ENCODE peak calls at places on chromosomes 5 and 9, in four cellular contexts. One of them, this sample, is unnamed. For H3K4me1, the result is how much of the 10 kb centered on the place peaks cover.

GRCh38 chr5:50967388-50968039 is 301.1 kb downstream of the PARP8 start:
- DNase-seq in Peyer's patch: peak
- DNase-seq in adrenal gland: no peak
- DNase-seq in HepG2: no peak
- DNase-seq in this sample: peak

GRCh38 chr5:73263001-73263710 is 90.2 kb downstream of the TMEM174 start:
- DNase-seq in Peyer's patch: no peak
- DNase-seq in HepG2: no peak
- DNase-seq in adrenal gland: no peak
- DNase-seq in this sample: no peak

GRCh38 chr9:123834218-123834906 is 95.6 kb downstream of the DENND1A start:
- DNase-seq in Peyer's patch: no peak
- DNase-seq in HepG2: no peak
- DNase-seq in adrenal gland: no peak
- DNase-seq in this sample: no peak

GRCh38 chr5:6365977-6366590 is 12.3 kb downstream of the MED10 start:
- DNase-seq in adrenal gland: no peak
- DNase-seq in HepG2: no peak
- DNase-seq in Peyer's patch: no peak
- DNase-seq in this sample: no peak

GRCh38 chr9:22383720-22384119 is 62.9 kb upstream of the DMRTA1 start:
- DNase-seq in adrenal gland: no peak
- DNase-seq in Peyer's patch: no peak
- DNase-seq in HepG2: no peak
- DNase-seq in this sample: no peak

GRCh38 chr9:115367780-115368179 is 249.8 kb upstream of the TNC start:
- DNase-seq in HepG2: no peak
- DNase-seq in adrenal gland: no peak
- DNase-seq in Peyer's patch: no peak
- DNase-seq in this sample: no peak

GRCh38 chr9:100690438-100690837 is 112.6 kb downstream of the CAVIN4 start:
- DNase-seq in adrenal gland: no peak
- DNase-seq in HepG2: no peak
- DNase-seq in Peyer's patch: no peak
- DNase-seq in this sample: no peak

GRCh38 chr9:9645006-9645405 is 967.8 kb downstream of the PTPRD start:
- DNase-seq in Peyer's patch: no peak
- DNase-seq in adrenal gland: no peak
- DNase-seq in HepG2: no peak
- DNase-seq in this sample: no peak

GRCh38 chr9:72280913-72281500 is 84.0 kb downstream of the ZFAND5 start:
- DNase-seq in HepG2: peak
- DNase-seq in Peyer's patch: peak
- DNase-seq in adrenal gland: peak
- DNase-seq in this sample: peak

GRCh38 chr5:115452791-115453190 is 91.8 kb downstream of the FEM1C start:
- DNase-seq in HepG2: no peak
- DNase-seq in Peyer's patch: no peak
- DNase-seq in adrenal gland: no peak
- DNase-seq in this sample: no peak

GRCh38 chr5:175659546-175660248 is 1.8 kb downstream of the HRH2 start:
- DNase-seq in HepG2: no peak
- DNase-seq in adrenal gland: no peak
- DNase-seq in Peyer's patch: no peak
- DNase-seq in this sample: no peak

GRCh38 chr9:27168496-27168895 is 59.5 kb downstream of the TEK start:
- DNase-seq in Peyer's patch: no peak
- DNase-seq in HepG2: no peak
- DNase-seq in adrenal gland: no peak
- DNase-seq in this sample: no peak

GRCh38 chr5:72109625-72110024 is 2.4 kb downstream of the MAP1B start:
- DNase-seq in Peyer's patch: no peak
- DNase-seq in adrenal gland: no peak
- DNase-seq in HepG2: no peak
- DNase-seq in this sample: no peak

GRCh38 chr9:4986291-4986690 is 1.2 kb downstream of the JAK2 start:
- DNase-seq in Peyer's patch: no peak
- DNase-seq in HepG2: no peak
- DNase-seq in adrenal gland: no peak
- DNase-seq in this sample: no peak

GRCh38 chr9:111212874-111213273 is 117.2 kb downstream of the OR2K2 start:
- DNase-seq in Peyer's patch: no peak
- DNase-seq in adrenal gland: no peak
- DNase-seq in HepG2: no peak
- DNase-seq in this sample: no peak

GRCh38 chr5:146698651-146699050 is 179.9 kb downstream of the PPP2R2B start:
- DNase-seq in adrenal gland: no peak
- DNase-seq in HepG2: no peak
- DNase-seq in Peyer's patch: no peak
- DNase-seq in this sample: no peak

GRCh38 chr5:1106385-1107166 is 5.3 kb downstream of the SLC12A7 start:
- DNase-seq in adrenal gland: no peak
- DNase-seq in HepG2: peak
- DNase-seq in Peyer's patch: no peak
- DNase-seq in this sample: no peak

GRCh38 chr5:91419571-91420537 is 36.7 kb upstream of the ARRDC3 start:
- DNase-seq in HepG2: peak
- DNase-seq in adrenal gland: peak
- DNase-seq in Peyer's patch: peak
- DNase-seq in this sample: peak

GRCh38 chr9:131737426-131737825 is 2.5 kb downstream of the RAPGEF1 start:
- DNase-seq in adrenal gland: peak
- DNase-seq in Peyer's patch: no peak
- DNase-seq in HepG2: no peak
- DNase-seq in this sample: no peak

GRCh38 chr9:108188482-108188881 is 667.3 kb downstream of the ACTL7B start:
- DNase-seq in HepG2: no peak
- DNase-seq in adrenal gland: no peak
- DNase-seq in Peyer's patch: no peak
- DNase-seq in this sample: no peak

GRCh38 chr5:1657161-1657741 is 133.5 kb upstream of the LPCAT1 start:
- DNase-seq in HepG2: no peak
- DNase-seq in adrenal gland: no peak
- DNase-seq in Peyer's patch: peak
- DNase-seq in this sample: no peak

GRCh38 chr5:95728494-95729114 is 2.5 kb upstream of the RHOBTB3 start:
- DNase-seq in HepG2: no peak
- DNase-seq in Peyer's patch: no peak
- DNase-seq in adrenal gland: no peak
- DNase-seq in this sample: no peak

GRCh38 chr9:18861599-18862546 is 171.1 kb downstream of the SAXO1 start:
- DNase-seq in HepG2: no peak
- DNase-seq in adrenal gland: peak
- DNase-seq in Peyer's patch: no peak
- DNase-seq in this sample: no peak

GRCh38 chr9:137228515-137228967 is 1.2 kb downstream of the RNF224 start:
- DNase-seq in Peyer's patch: no peak
- DNase-seq in adrenal gland: no peak
- DNase-seq in HepG2: no peak
- DNase-seq in this sample: no peak

GRCh38 chr9:95627802-95628201 is 111.0 kb upstream of the PTCH1 start:
- DNase-seq in HepG2: no peak
- DNase-seq in Peyer's patch: no peak
- DNase-seq in adrenal gland: no peak
- DNase-seq in this sample: no peak

GRCh38 chr9:121279841-121280388 is 12.0 kb downstream of the GSN start:
- DNase-seq in HepG2: no peak
- DNase-seq in Peyer's patch: no peak
- DNase-seq in adrenal gland: peak
- DNase-seq in this sample: no peak

GRCh38 chr5:35803221-35803651 is 53.5 kb upstream of the IL7R start:
- DNase-seq in Peyer's patch: no peak
- DNase-seq in adrenal gland: no peak
- DNase-seq in HepG2: no peak
- DNase-seq in this sample: no peak

GRCh38 chr5:150801117-150801927 is 22.8 kb downstream of the SMIM3 start:
- DNase-seq in HepG2: peak
- DNase-seq in Peyer's patch: peak
- DNase-seq in adrenal gland: peak
- DNase-seq in this sample: peak

GRCh38 chr9:69122391-69123141 is 51.5 kb upstream of the TJP2 start:
- DNase-seq in HepG2: peak
- DNase-seq in Peyer's patch: peak
- DNase-seq in adrenal gland: no peak
- DNase-seq in this sample: peak

GRCh38 chr5:120866997-120867396 is 402.9 kb downstream of the PRR16 start:
- DNase-seq in adrenal gland: no peak
- DNase-seq in HepG2: no peak
- DNase-seq in Peyer's patch: no peak
- DNase-seq in this sample: no peak

GRCh38 chr9:94813379-94813778 is 86.9 kb downstream of the AOPEP start:
- DNase-seq in Peyer's patch: no peak
- DNase-seq in adrenal gland: no peak
- DNase-seq in HepG2: no peak
- DNase-seq in this sample: no peak

GRCh38 chr5:176609724-176610429 is at the start of gene GPRIN1:
- DNase-seq in Peyer's patch: peak
- DNase-seq in adrenal gland: no peak
- DNase-seq in HepG2: peak
- DNase-seq in this sample: no peak

GRCh38 chr9:108543251-108543768 is 312.5 kb downstream of the ACTL7B start:
- DNase-seq in Peyer's patch: no peak
- DNase-seq in HepG2: no peak
- DNase-seq in adrenal gland: no peak
- DNase-seq in this sample: no peak

GRCh38 chr9:2610985-2611384 is 10.6 kb upstream of the VLDLR start:
- DNase-seq in HepG2: no peak
- DNase-seq in Peyer's patch: no peak
- DNase-seq in adrenal gland: no peak
- DNase-seq in this sample: no peak

GRCh38 chr5:55601209-55601618 is 66.5 kb upstream of the PLPP1 start:
- DNase-seq in Peyer's patch: peak
- DNase-seq in HepG2: peak
- DNase-seq in adrenal gland: peak
- DNase-seq in this sample: peak

GRCh38 chr9:21030389-21031035 is 928 bp downstream of the HACD4 start:
- DNase-seq in adrenal gland: no peak
- DNase-seq in Peyer's patch: no peak
- DNase-seq in HepG2: no peak
- DNase-seq in this sample: no peak

GRCh38 chr5:129945031-129945430 is 40.8 kb downstream of the CHSY3 start:
- DNase-seq in adrenal gland: no peak
- DNase-seq in HepG2: no peak
- DNase-seq in Peyer's patch: no peak
- DNase-seq in this sample: no peak

GRCh38 chr5:166262395-166262794 is 2029.0 kb upstream of the WWC1 start:
- DNase-seq in Peyer's patch: no peak
- DNase-seq in adrenal gland: no peak
- DNase-seq in HepG2: no peak
- DNase-seq in this sample: no peak

GRCh38 chr5:102794677-102795331 is 39.7 kb downstream of the PAM start:
- DNase-seq in adrenal gland: no peak
- DNase-seq in Peyer's patch: no peak
- DNase-seq in HepG2: no peak
- DNase-seq in this sample: no peak
- TF ChIP-seq CTCF in adrenal gland: no peak
- TF ChIP-seq CTCF in Peyer's patch: no peak
- TF ChIP-seq CTCF in HepG2: no peak
- TF ChIP-seq CTCF in this sample: no peak

GRCh38 chr9:134368571-134368970 is 42.3 kb downstream of the RXRA start:
- DNase-seq in Peyer's patch: no peak
- DNase-seq in HepG2: no peak
- DNase-seq in adrenal gland: no peak
- DNase-seq in this sample: no peak
- H3K4me1 ChIP-seq in Peyer's patch: under half
- H3K4me1 ChIP-seq in HepG2: half or more
- H3K4me1 ChIP-seq in adrenal gland: half or more
- H3K4me1 ChIP-seq in this sample: half or more

DNA sequence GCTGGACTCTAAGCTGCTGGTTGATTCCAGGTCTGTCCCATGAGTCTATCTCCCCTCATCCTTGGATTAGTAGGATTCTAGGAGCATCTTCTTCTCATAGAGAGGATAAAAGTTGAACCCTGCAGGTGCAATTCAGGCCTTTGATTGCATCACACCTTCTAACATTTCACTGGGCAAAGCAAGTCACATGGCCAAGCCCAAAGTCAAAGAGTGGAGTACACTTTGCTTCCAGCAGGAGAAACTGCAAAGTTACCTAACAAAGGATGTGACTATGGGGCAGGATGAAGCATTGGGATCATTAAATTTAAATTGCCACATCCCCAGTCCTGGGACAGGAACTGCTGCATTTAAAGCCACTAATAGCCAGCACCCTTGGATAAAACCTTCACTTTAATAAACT is 51.0 kb upstream of the EGFLAM start:
- DNase-seq in adrenal gland: no peak
- DNase-seq in Peyer's patch: no peak
- DNase-seq in HepG2: peak
- DNase-seq in this sample: no peak
- TF ChIP-seq CTCF in adrenal gland: no peak
- TF ChIP-seq CTCF in Peyer's patch: no peak
- TF ChIP-seq CTCF in HepG2: no peak
- TF ChIP-seq CTCF in this sample: no peak

GRCh38 chr5:142810081-142810480 is 39.9 kb downstream of the ARHGAP26 start:
- DNase-seq in HepG2: peak
- DNase-seq in Peyer's patch: no peak
- DNase-seq in adrenal gland: no peak
- DNase-seq in this sample: no peak
- H3K4me1 ChIP-seq in HepG2: half or more
- H3K4me1 ChIP-seq in Peyer's patch: under half
- H3K4me1 ChIP-seq in adrenal gland: under half
- H3K4me1 ChIP-seq in this sample: under half

GRCh38 chr5:140632366-140633080 is 452 bp downstream of the CD14 start:
- DNase-seq in Peyer's patch: peak
- DNase-seq in adrenal gland: peak
- DNase-seq in HepG2: no peak
- DNase-seq in this sample: peak

GRCh38 chr5:140631831-140632365 is 1.1 kb downstream of the CD14 start:
- DNase-seq in HepG2: no peak
- DNase-seq in Peyer's patch: peak
- DNase-seq in adrenal gland: peak
- DNase-seq in this sample: no peak

GRCh38 chr5:140628711-140629110 is 4.3 kb downstream of the CD14 start:
- DNase-seq in Peyer's patch: no peak
- DNase-seq in adrenal gland: no peak
- DNase-seq in HepG2: no peak
- DNase-seq in this sample: no peak

GRCh38 chr5:140631063-140631462 is 1.9 kb downstream of the CD14 start:
- DNase-seq in HepG2: no peak
- DNase-seq in adrenal gland: no peak
- DNase-seq in Peyer's patch: no peak
- DNase-seq in this sample: no peak

DNA sequence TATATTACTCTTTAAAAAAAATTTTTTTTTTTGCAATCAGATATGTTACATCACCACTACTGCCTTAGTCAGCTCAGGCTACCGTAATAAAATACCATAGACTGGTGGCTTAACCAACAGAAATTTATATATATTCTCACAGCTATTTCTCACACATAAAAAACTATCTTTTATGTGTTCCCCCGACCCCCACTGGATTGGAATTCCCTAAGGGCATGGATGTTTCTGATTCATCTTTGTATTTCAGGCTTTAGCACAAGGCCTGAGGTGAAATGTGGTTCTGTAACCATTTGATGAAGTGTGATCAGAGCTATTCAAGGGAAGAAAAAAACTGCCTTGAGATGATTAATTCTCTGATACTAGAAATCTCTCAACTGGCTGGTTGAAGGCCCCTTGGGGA is 2.7 kb downstream of the CD14 start:
- DNase-seq in HepG2: no peak
- DNase-seq in Peyer's patch: no peak
- DNase-seq in adrenal gland: no peak
- DNase-seq in this sample: no peak
- TF ChIP-seq CTCF in HepG2: no peak
- TF ChIP-seq CTCF in Peyer's patch: no peak
- TF ChIP-seq CTCF in adrenal gland: no peak
- TF ChIP-seq CTCF in this sample: no peak

This sample was measured in prostate gland.